ENCODE peak calls at places on chromosomes 13 and 19, in eight cellular contexts. O is neural crest cell, M is uterus, F is WTC11, V is foreskin keratinocyte, R is GM13976, U is Calu3, E is adrenal gland. C is an unnamed sample.

GRCh38 chr19:19460258-19460731 is 54.8 kb downstream of the GATAD2A start:
- DNase-seq in O (no peak), M (no peak), F (no peak), V (no peak), R (no peak), U (no peak), E (no peak), C (no peak)

GRCh38 chr13:51644649-51645048 is 60.4 kb downstream of the WDFY2 start:
- DNase-seq in O (no peak), M (no peak), F (no peak), V (no peak), R (no peak), U (no peak), E (peak), C (no peak)

GRCh38 chr19:29515706-29516357 is 10.0 kb upstream of the VSTM2B start:
- DNase-seq in O (no peak), M (no peak), F (no peak), V (no peak), R (no peak), U (no peak), E (no peak), C (no peak)

GRCh38 chr19:7772752-7773291 is 9.8 kb downstream of the CLEC4M start:
- DNase-seq in O (no peak), M (no peak), F (no peak), V (peak), R (peak), U (no peak), E (no peak), C (no peak)

GRCh38 chr13:37386276-37386675 is 212.3 kb downstream of the POSTN start:
- DNase-seq in O (no peak), M (no peak), F (no peak), V (no peak), R (no peak), U (no peak), E (no peak), C (no peak)

GRCh38 chr19:50020481-50020880 is 4.7 kb downstream of the VRK3 start:
- DNase-seq in O (no peak), M (no peak), F (no peak), V (no peak), R (no peak), U (no peak), E (no peak), C (no peak)

GRCh38 chr13:49625392-49626137 is 2.7 kb upstream of the ARL11 start:
- DNase-seq in O (no peak), M (no peak), F (no peak), V (no peak), R (no peak), U (peak), E (peak), C (no peak)

GRCh38 chr19:34191355-34191962 is 19.2 kb downstream of the LSM14A start:
- DNase-seq in O (no peak), M (no peak), F (no peak), V (no peak), R (no peak), U (no peak), E (no peak), C (no peak)

GRCh38 chr19:32652893-32653625 is 21.9 kb downstream of the ANKRD27 start:
- DNase-seq in O (no peak), M (peak), F (no peak), V (no peak), R (no peak), U (peak), E (peak), C (no peak)

GRCh38 chr19:53916004-53916403 is 6.9 kb downstream of the CACNG7 start:
- DNase-seq in O (no peak), M (no peak), F (no peak), V (no peak), R (no peak), U (no peak), E (no peak), C (no peak)

GRCh38 chr19:53915000-53915399 is 5.9 kb downstream of the CACNG7 start:
- DNase-seq in O (no peak), M (no peak), F (peak), V (no peak), R (no peak), U (no peak), E (no peak), C (no peak)

GRCh38 chr19:53910170-53910518 is 1.1 kb downstream of the CACNG7 start:
- DNase-seq in O (no peak), M (no peak), F (peak), V (no peak), R (no peak), U (no peak), E (no peak), C (no peak)

GRCh38 chr19:53909471-53910169 is 542 bp downstream of the CACNG7 start:
- DNase-seq in O (no peak), M (no peak), F (peak), V (no peak), R (no peak), U (no peak), E (no peak), C (no peak)

DNA sequence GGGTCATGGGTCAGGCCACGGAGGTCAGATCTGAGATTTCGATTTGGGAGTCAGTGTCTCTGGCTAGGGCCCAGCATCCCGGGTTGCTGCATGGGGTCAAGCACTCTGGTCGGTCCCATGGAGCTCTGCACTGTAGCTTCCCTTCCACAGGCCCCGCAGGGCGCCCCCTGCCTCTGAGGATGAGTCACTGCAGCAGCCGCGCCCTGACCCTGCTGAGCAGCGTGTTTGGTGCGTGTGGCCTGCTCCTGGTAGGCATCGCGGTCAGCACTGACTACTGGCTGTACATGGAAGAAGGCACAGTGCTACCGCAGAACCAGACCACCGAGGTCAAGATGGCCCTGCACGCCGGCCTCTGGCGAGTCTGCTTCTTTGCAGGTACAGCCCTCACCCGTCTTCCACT is 3.6 kb downstream of the CACNG7 start:
- DNase-seq in O (no peak), M (no peak), F (peak), V (no peak), R (peak), U (no peak), E (no peak), C (no peak)
- TF ChIP-seq CTCF in O (peak), M (no peak), F (peak), V (peak), R (no peak), U (peak), E (no peak), C (peak)

GRCh38 chr19:18436651-18437478 is 1.1 kb downstream of the ISYNA1 start:
- DNase-seq in O (peak), M (peak), F (peak), V (no peak), R (peak), U (peak), E (peak), C (peak)
- TF ChIP-seq CTCF in O (peak), M (no peak), F (no peak), V (no peak), R (no peak), U (no peak), E (no peak), C (peak)

GRCh38 chr19:13526552-13526951 is 20.3 kb upstream of the CACNA1A start:
- DNase-seq in O (peak), M (no peak), F (peak), V (peak), R (no peak), U (peak), E (no peak), C (no peak)
- TF ChIP-seq CTCF in O (peak), M (no peak), F (peak), V (peak), R (no peak), U (no peak), E (no peak), C (peak)

GRCh38 chr19:52022193-52022592 is 6.0 kb downstream of the ZNF614 start:
- DNase-seq in O (no peak), M (no peak), F (no peak), V (no peak), R (no peak), U (no peak), E (no peak), C (no peak)

GRCh38 chr19:52020506-52020905 is 7.7 kb downstream of the ZNF614 start:
- DNase-seq in O (no peak), M (no peak), F (no peak), V (no peak), R (no peak), U (no peak), E (no peak), C (no peak)
- TF ChIP-seq CTCF in O (no peak), M (no peak), F (no peak), V (no peak), R (no peak), U (no peak), E (no peak), C (no peak)

C was measured in type B pancreatic cell.